ENCODE peak calls at places on chromosomes 6 and 20, in six cellular contexts. One of them, this sample, is unnamed. For H3K27me3 and H3K4me1, the result is how much of the 10 kb centered on the place peaks cover.

GRCh38 chr6:90936286-90936685 is 349.4 kb upstream of the MAP3K7 start:
- DNase-seq in lung: no peak
- DNase-seq in tibial nerve: no peak
- DNase-seq in esophagus squamous epithelium: no peak
- DNase-seq in uterus: no peak
- DNase-seq in lower lobe of right lung: no peak
- DNase-seq in this sample: no peak

GRCh38 chr6:144259988-144260387 is 25.1 kb upstream of the UTRN start:
- DNase-seq in lung: no peak
- DNase-seq in tibial nerve: no peak
- DNase-seq in esophagus squamous epithelium: no peak
- DNase-seq in uterus: no peak
- DNase-seq in lower lobe of right lung: no peak
- DNase-seq in this sample: no peak

GRCh38 chr6:115847671-115848070 is 213.0 kb downstream of the FRK start:
- DNase-seq in lung: no peak
- DNase-seq in tibial nerve: no peak
- DNase-seq in esophagus squamous epithelium: no peak
- DNase-seq in uterus: no peak
- DNase-seq in lower lobe of right lung: no peak
- DNase-seq in this sample: no peak

GRCh38 chr20:50931048-50931305 is 260 bp downstream of the ADNP start:
- DNase-seq in lung: no peak
- DNase-seq in tibial nerve: no peak
- DNase-seq in esophagus squamous epithelium: no peak
- DNase-seq in uterus: no peak
- DNase-seq in lower lobe of right lung: no peak
- DNase-seq in this sample: no peak

GRCh38 chr6:100176321-100176950 is 182.4 kb upstream of the MCHR2 start:
- DNase-seq in lung: no peak
- DNase-seq in tibial nerve: peak
- DNase-seq in esophagus squamous epithelium: no peak
- DNase-seq in uterus: no peak
- DNase-seq in lower lobe of right lung: no peak
- DNase-seq in this sample: no peak

GRCh38 chr6:144202879-144203468 is 52.7 kb downstream of the STX11 start:
- DNase-seq in lung: no peak
- DNase-seq in tibial nerve: no peak
- DNase-seq in esophagus squamous epithelium: no peak
- DNase-seq in uterus: no peak
- DNase-seq in lower lobe of right lung: no peak
- DNase-seq in this sample: no peak

GRCh38 chr6:81985191-81985590 is 232.7 kb upstream of the TENT5A start:
- DNase-seq in lung: no peak
- DNase-seq in tibial nerve: no peak
- DNase-seq in esophagus squamous epithelium: no peak
- DNase-seq in uterus: no peak
- DNase-seq in lower lobe of right lung: no peak
- DNase-seq in this sample: no peak

GRCh38 chr6:4615891-4616290 is 160.3 kb upstream of the CDYL start:
- DNase-seq in lung: no peak
- DNase-seq in tibial nerve: peak
- DNase-seq in esophagus squamous epithelium: no peak
- DNase-seq in uterus: no peak
- DNase-seq in lower lobe of right lung: no peak
- DNase-seq in this sample: no peak

GRCh38 chr6:16950311-16950710 is 151.5 kb upstream of the STMND1 start:
- DNase-seq in lung: no peak
- DNase-seq in tibial nerve: no peak
- DNase-seq in esophagus squamous epithelium: no peak
- DNase-seq in uterus: no peak
- DNase-seq in lower lobe of right lung: no peak
- DNase-seq in this sample: no peak

GRCh38 chr6:165417298-165417865 is 108.0 kb upstream of the C6orf118 start:
- DNase-seq in lung: no peak
- DNase-seq in tibial nerve: no peak
- DNase-seq in esophagus squamous epithelium: no peak
- DNase-seq in uterus: no peak
- DNase-seq in lower lobe of right lung: no peak
- DNase-seq in this sample: no peak

GRCh38 chr20:8305449-8305978 is 173.4 kb downstream of the PLCB1 start:
- DNase-seq in lung: peak
- DNase-seq in tibial nerve: peak
- DNase-seq in esophagus squamous epithelium: no peak
- DNase-seq in uterus: no peak
- DNase-seq in lower lobe of right lung: peak
- DNase-seq in this sample: peak

GRCh38 chr6:41931792-41932191 is 9.8 kb downstream of the CCND3 start:
- DNase-seq in lung: no peak
- DNase-seq in tibial nerve: no peak
- DNase-seq in esophagus squamous epithelium: no peak
- DNase-seq in uterus: no peak
- DNase-seq in lower lobe of right lung: no peak
- DNase-seq in this sample: no peak

GRCh38 chr20:23155141-23155590 is 69.0 kb upstream of the CD93 start:
- DNase-seq in lung: no peak
- DNase-seq in tibial nerve: peak
- DNase-seq in esophagus squamous epithelium: no peak
- DNase-seq in uterus: no peak
- DNase-seq in lower lobe of right lung: peak
- DNase-seq in this sample: no peak

GRCh38 chr6:156189714-156190113 is 587.5 kb upstream of the ARID1B start:
- DNase-seq in lung: no peak
- DNase-seq in tibial nerve: no peak
- DNase-seq in esophagus squamous epithelium: no peak
- DNase-seq in uterus: no peak
- DNase-seq in lower lobe of right lung: no peak
- DNase-seq in this sample: no peak

GRCh38 chr6:166297606-166298005 is 10.6 kb downstream of the PRR18 start:
- DNase-seq in lung: no peak
- DNase-seq in tibial nerve: no peak
- DNase-seq in esophagus squamous epithelium: no peak
- DNase-seq in uterus: no peak
- DNase-seq in lower lobe of right lung: no peak
- DNase-seq in this sample: no peak

GRCh38 chr6:108168501-108168979 is 2.7 kb downstream of the NR2E1 start:
- DNase-seq in lung: no peak
- DNase-seq in tibial nerve: no peak
- DNase-seq in esophagus squamous epithelium: no peak
- DNase-seq in uterus: no peak
- DNase-seq in lower lobe of right lung: peak
- DNase-seq in this sample: no peak

GRCh38 chr6:139149383-139149782 is 14.5 kb downstream of the HECA start:
- DNase-seq in lung: no peak
- DNase-seq in tibial nerve: no peak
- DNase-seq in esophagus squamous epithelium: no peak
- DNase-seq in uterus: peak
- DNase-seq in lower lobe of right lung: no peak
- DNase-seq in this sample: no peak

GRCh38 chr6:117306227-117306784 is 40.9 kb downstream of the VGLL2 start:
- DNase-seq in lung: no peak
- DNase-seq in tibial nerve: no peak
- DNase-seq in esophagus squamous epithelium: no peak
- DNase-seq in uterus: no peak
- DNase-seq in lower lobe of right lung: no peak
- DNase-seq in this sample: no peak

GRCh38 chr6:169724554-169725269 is 412 bp upstream of the PHF10 start:
- DNase-seq in lung: peak
- DNase-seq in tibial nerve: peak
- DNase-seq in esophagus squamous epithelium: no peak
- DNase-seq in uterus: peak
- DNase-seq in lower lobe of right lung: peak
- DNase-seq in this sample: peak

GRCh38 chr6:32969685-32970412 is 1.5 kb downstream of the BRD2 start:
- DNase-seq in lung: peak
- DNase-seq in tibial nerve: peak
- DNase-seq in esophagus squamous epithelium: no peak
- DNase-seq in uterus: peak
- DNase-seq in lower lobe of right lung: peak
- DNase-seq in this sample: peak

GRCh38 chr6:33297406-33297955 is 1.3 kb downstream of the RGL2 start:
- DNase-seq in lung: peak
- DNase-seq in tibial nerve: no peak
- DNase-seq in esophagus squamous epithelium: no peak
- DNase-seq in uterus: no peak
- DNase-seq in lower lobe of right lung: peak
- DNase-seq in this sample: no peak

GRCh38 chr6:56649782-56650181 is 7.1 kb upstream of the DST start:
- DNase-seq in lung: no peak
- DNase-seq in tibial nerve: no peak
- DNase-seq in esophagus squamous epithelium: no peak
- DNase-seq in uterus: no peak
- DNase-seq in lower lobe of right lung: no peak
- DNase-seq in this sample: no peak

GRCh38 chr6:24574809-24575208 is 71.2 kb downstream of the KIAA0319 start:
- DNase-seq in lung: no peak
- DNase-seq in tibial nerve: no peak
- DNase-seq in esophagus squamous epithelium: no peak
- DNase-seq in uterus: no peak
- DNase-seq in lower lobe of right lung: no peak
- DNase-seq in this sample: no peak

GRCh38 chr20:33635341-33635740 is 26.8 kb upstream of the C20orf144 start:
- DNase-seq in lung: no peak
- DNase-seq in tibial nerve: no peak
- DNase-seq in esophagus squamous epithelium: no peak
- DNase-seq in uterus: no peak
- DNase-seq in lower lobe of right lung: no peak
- DNase-seq in this sample: no peak

GRCh38 chr20:37201827-37202162 is 22.4 kb upstream of the MROH8 start:
- DNase-seq in lung: no peak
- DNase-seq in tibial nerve: no peak
- DNase-seq in esophagus squamous epithelium: no peak
- DNase-seq in uterus: no peak
- DNase-seq in lower lobe of right lung: no peak
- DNase-seq in this sample: no peak

GRCh38 chr6:22596011-22596410 is 26.6 kb downstream of the HDGFL1 start:
- DNase-seq in lung: no peak
- DNase-seq in tibial nerve: no peak
- DNase-seq in esophagus squamous epithelium: no peak
- DNase-seq in uterus: no peak
- DNase-seq in lower lobe of right lung: no peak
- DNase-seq in this sample: no peak

GRCh38 chr20:57199656-57200405 is 66.6 kb downstream of the BMP7 start:
- DNase-seq in lung: no peak
- DNase-seq in tibial nerve: no peak
- DNase-seq in esophagus squamous epithelium: no peak
- DNase-seq in uterus: no peak
- DNase-seq in lower lobe of right lung: no peak
- DNase-seq in this sample: no peak

GRCh38 chr20:10708342-10709185 is 34.8 kb upstream of the JAG1 start:
- DNase-seq in lung: no peak
- DNase-seq in tibial nerve: no peak
- DNase-seq in esophagus squamous epithelium: no peak
- DNase-seq in uterus: no peak
- DNase-seq in lower lobe of right lung: no peak
- DNase-seq in this sample: no peak

GRCh38 chr20:25090492-25091429 is 8.8 kb upstream of the VSX1 start:
- DNase-seq in lung: no peak
- DNase-seq in tibial nerve: no peak
- DNase-seq in esophagus squamous epithelium: no peak
- DNase-seq in uterus: no peak
- DNase-seq in lower lobe of right lung: no peak
- DNase-seq in this sample: peak
- H3K4me3 ChIP-seq in lung: no peak
- H3K4me3 ChIP-seq in tibial nerve: no peak
- H3K4me3 ChIP-seq in esophagus squamous epithelium: no peak
- H3K4me3 ChIP-seq in uterus: no peak
- H3K4me3 ChIP-seq in lower lobe of right lung: no peak
- H3K4me3 ChIP-seq in this sample: no peak

DNA sequence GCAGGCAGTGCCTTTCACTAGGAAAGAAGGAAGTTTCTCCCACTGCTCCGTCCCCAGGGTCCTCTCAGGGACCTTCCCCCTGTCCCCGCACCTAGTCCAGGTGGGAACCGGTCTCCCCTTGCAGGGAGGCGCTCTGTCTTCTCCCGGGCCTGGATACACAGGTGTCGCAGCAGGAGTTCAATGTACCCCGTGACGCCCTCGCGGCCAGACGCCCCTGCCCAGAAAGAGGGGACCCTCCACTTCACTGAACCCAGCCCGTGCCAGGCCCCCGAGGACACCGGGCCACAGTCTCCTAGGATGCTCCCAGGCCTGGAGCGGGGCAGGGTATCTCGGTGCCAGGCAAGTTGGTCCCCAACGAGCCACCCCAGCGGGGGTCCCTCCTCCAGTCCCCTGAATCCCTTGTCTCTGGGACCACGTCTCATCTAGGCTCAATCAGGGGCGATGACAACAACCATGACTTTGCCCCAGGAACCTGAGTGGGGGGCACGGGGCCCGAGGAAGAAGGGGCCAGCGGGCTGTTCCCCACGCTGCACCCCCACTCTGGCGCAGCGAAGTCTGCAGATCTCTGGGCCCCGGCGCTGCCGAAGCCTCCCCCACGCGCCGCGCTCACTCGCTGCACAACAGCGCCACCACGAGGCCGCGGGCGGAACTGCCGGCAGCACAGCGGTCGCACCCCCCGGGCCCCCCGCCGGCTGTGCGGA is 103.0 kb downstream of the EDN3 start:
- DNase-seq in lung: no peak
- DNase-seq in tibial nerve: peak
- DNase-seq in esophagus squamous epithelium: no peak
- DNase-seq in uterus: peak
- DNase-seq in lower lobe of right lung: peak
- DNase-seq in this sample: no peak
- H3K27me3 ChIP-seq in lung: under half
- H3K27me3 ChIP-seq in tibial nerve: half or more
- H3K27me3 ChIP-seq in esophagus squamous epithelium: under half
- H3K27me3 ChIP-seq in uterus: under half
- H3K27me3 ChIP-seq in lower lobe of right lung: half or more
- H3K27me3 ChIP-seq in this sample: under half

GRCh38 chr20:49687595-49688567 is 25.8 kb downstream of the B4GALT5 start:
- DNase-seq in lung: no peak
- DNase-seq in tibial nerve: no peak
- DNase-seq in esophagus squamous epithelium: no peak
- DNase-seq in uterus: no peak
- DNase-seq in lower lobe of right lung: no peak
- DNase-seq in this sample: no peak

GRCh38 chr20:49692941-49693340 is 20.7 kb downstream of the B4GALT5 start:
- DNase-seq in lung: no peak
- DNase-seq in tibial nerve: no peak
- DNase-seq in esophagus squamous epithelium: no peak
- DNase-seq in uterus: no peak
- DNase-seq in lower lobe of right lung: no peak
- DNase-seq in this sample: no peak

GRCh38 chr20:49691818-49692568 is 21.7 kb downstream of the B4GALT5 start:
- DNase-seq in lung: no peak
- DNase-seq in tibial nerve: no peak
- DNase-seq in esophagus squamous epithelium: no peak
- DNase-seq in uterus: no peak
- DNase-seq in lower lobe of right lung: no peak
- DNase-seq in this sample: no peak

GRCh38 chr20:49693435-49694171 is 20.1 kb downstream of the B4GALT5 start:
- DNase-seq in lung: no peak
- DNase-seq in tibial nerve: no peak
- DNase-seq in esophagus squamous epithelium: no peak
- DNase-seq in uterus: no peak
- DNase-seq in lower lobe of right lung: no peak
- DNase-seq in this sample: no peak

GRCh38 chr20:49690899-49691620 is 22.6 kb downstream of the B4GALT5 start:
- DNase-seq in lung: no peak
- DNase-seq in tibial nerve: no peak
- DNase-seq in esophagus squamous epithelium: no peak
- DNase-seq in uterus: no peak
- DNase-seq in lower lobe of right lung: no peak
- DNase-seq in this sample: no peak
- H3K4me1 ChIP-seq in lung: under half
- H3K4me1 ChIP-seq in tibial nerve: under half
- H3K4me1 ChIP-seq in esophagus squamous epithelium: under half
- H3K4me1 ChIP-seq in uterus: under half
- H3K4me1 ChIP-seq in lower lobe of right lung: half or more
- H3K4me1 ChIP-seq in this sample: under half

GRCh38 chr6:43669922-43670622 is 17.5 kb downstream of the MRPS18A start:
- DNase-seq in lung: no peak
- DNase-seq in tibial nerve: no peak
- DNase-seq in esophagus squamous epithelium: no peak
- DNase-seq in uterus: peak
- DNase-seq in lower lobe of right lung: no peak
- DNase-seq in this sample: no peak
- H3K4me3 ChIP-seq in lung: no peak
- H3K4me3 ChIP-seq in tibial nerve: no peak
- H3K4me3 ChIP-seq in esophagus squamous epithelium: no peak
- H3K4me3 ChIP-seq in uterus: no peak
- H3K4me3 ChIP-seq in lower lobe of right lung: no peak
- H3K4me3 ChIP-seq in this sample: no peak

This sample was measured in aorta.